ENCODE peak calls at places on chromosomes 11 and 22, in five cellular contexts. One of them, this sample, is unnamed.

GRCh38 chr22:19663821-19664325 is 50.4 kb upstream of the SEPTIN5 start:
- DNase-seq in substantia nigra: no peak
- DNase-seq in activated naive CD4-positive, alpha-beta T cell: no peak
- DNase-seq in stimulated activated CD8-positive, alpha-beta memory T cell treated with anti-CD3 and anti-CD28 coated beads, Interleukin-2, amount 100 ng/mL, for 48 hours: no peak
- DNase-seq in T-helper 1 cell: no peak
- DNase-seq in this sample: no peak

GRCh38 chr11:72740562-72741428 is 11.4 kb downstream of the ARAP1 start:
- DNase-seq in stimulated activated CD8-positive, alpha-beta memory T cell treated with anti-CD3 and anti-CD28 coated beads, Interleukin-2, amount 100 ng/mL, for 48 hours: no peak
- DNase-seq in substantia nigra: no peak
- DNase-seq in activated naive CD4-positive, alpha-beta T cell: no peak
- DNase-seq in T-helper 1 cell: peak
- DNase-seq in this sample: no peak

GRCh38 chr11:65479184-65480145 is 19.4 kb upstream of the MALAT1 start:
- DNase-seq in substantia nigra: no peak
- DNase-seq in T-helper 1 cell: no peak
- DNase-seq in activated naive CD4-positive, alpha-beta T cell: no peak
- DNase-seq in stimulated activated CD8-positive, alpha-beta memory T cell treated with anti-CD3 and anti-CD28 coated beads, Interleukin-2, amount 100 ng/mL, for 48 hours: no peak
- DNase-seq in this sample: no peak

GRCh38 chr11:12731841-12732336 is 57.7 kb downstream of the TEAD1 start:
- DNase-seq in T-helper 1 cell: no peak
- DNase-seq in activated naive CD4-positive, alpha-beta T cell: no peak
- DNase-seq in substantia nigra: no peak
- DNase-seq in stimulated activated CD8-positive, alpha-beta memory T cell treated with anti-CD3 and anti-CD28 coated beads, Interleukin-2, amount 100 ng/mL, for 48 hours: no peak
- DNase-seq in this sample: no peak

GRCh38 chr22:28903080-28903479 is 19.7 kb downstream of the ZNRF3 start:
- DNase-seq in substantia nigra: no peak
- DNase-seq in stimulated activated CD8-positive, alpha-beta memory T cell treated with anti-CD3 and anti-CD28 coated beads, Interleukin-2, amount 100 ng/mL, for 48 hours: no peak
- DNase-seq in activated naive CD4-positive, alpha-beta T cell: no peak
- DNase-seq in T-helper 1 cell: no peak
- DNase-seq in this sample: no peak

GRCh38 chr11:134701564-134702165 is 289.6 kb upstream of the B3GAT1 start:
- DNase-seq in substantia nigra: no peak
- DNase-seq in activated naive CD4-positive, alpha-beta T cell: no peak
- DNase-seq in stimulated activated CD8-positive, alpha-beta memory T cell treated with anti-CD3 and anti-CD28 coated beads, Interleukin-2, amount 100 ng/mL, for 48 hours: no peak
- DNase-seq in T-helper 1 cell: no peak
- DNase-seq in this sample: no peak

GRCh38 chr11:112839051-112839450 is 122.2 kb upstream of the NCAM1 start:
- DNase-seq in substantia nigra: no peak
- DNase-seq in T-helper 1 cell: no peak
- DNase-seq in activated naive CD4-positive, alpha-beta T cell: no peak
- DNase-seq in stimulated activated CD8-positive, alpha-beta memory T cell treated with anti-CD3 and anti-CD28 coated beads, Interleukin-2, amount 100 ng/mL, for 48 hours: no peak
- DNase-seq in this sample: no peak

GRCh38 chr11:11171854-11172253 is 181.2 kb downstream of the CSNK2A3 start:
- DNase-seq in T-helper 1 cell: peak
- DNase-seq in stimulated activated CD8-positive, alpha-beta memory T cell treated with anti-CD3 and anti-CD28 coated beads, Interleukin-2, amount 100 ng/mL, for 48 hours: no peak
- DNase-seq in activated naive CD4-positive, alpha-beta T cell: no peak
- DNase-seq in substantia nigra: no peak
- DNase-seq in this sample: no peak

GRCh38 chr11:76591416-76591815 is 79.1 kb downstream of the LRRC32 start:
- DNase-seq in T-helper 1 cell: no peak
- DNase-seq in substantia nigra: no peak
- DNase-seq in stimulated activated CD8-positive, alpha-beta memory T cell treated with anti-CD3 and anti-CD28 coated beads, Interleukin-2, amount 100 ng/mL, for 48 hours: no peak
- DNase-seq in activated naive CD4-positive, alpha-beta T cell: no peak
- DNase-seq in this sample: no peak

GRCh38 chr11:68309621-68310185 is 2.7 kb upstream of the LRP5 start:
- DNase-seq in stimulated activated CD8-positive, alpha-beta memory T cell treated with anti-CD3 and anti-CD28 coated beads, Interleukin-2, amount 100 ng/mL, for 48 hours: no peak
- DNase-seq in T-helper 1 cell: no peak
- DNase-seq in activated naive CD4-positive, alpha-beta T cell: no peak
- DNase-seq in substantia nigra: no peak
- DNase-seq in this sample: no peak

GRCh38 chr11:112748713-112749481 is 212.3 kb upstream of the NCAM1 start:
- DNase-seq in T-helper 1 cell: no peak
- DNase-seq in stimulated activated CD8-positive, alpha-beta memory T cell treated with anti-CD3 and anti-CD28 coated beads, Interleukin-2, amount 100 ng/mL, for 48 hours: no peak
- DNase-seq in activated naive CD4-positive, alpha-beta T cell: no peak
- DNase-seq in substantia nigra: no peak
- DNase-seq in this sample: no peak

GRCh38 chr22:36277482-36278291 is 24.8 kb downstream of the APOL1 start:
- DNase-seq in activated naive CD4-positive, alpha-beta T cell: peak
- DNase-seq in substantia nigra: no peak
- DNase-seq in T-helper 1 cell: peak
- DNase-seq in stimulated activated CD8-positive, alpha-beta memory T cell treated with anti-CD3 and anti-CD28 coated beads, Interleukin-2, amount 100 ng/mL, for 48 hours: peak
- DNase-seq in this sample: peak

GRCh38 chr11:26335903-26336302 is 4.0 kb downstream of the ANO3 start:
- DNase-seq in stimulated activated CD8-positive, alpha-beta memory T cell treated with anti-CD3 and anti-CD28 coated beads, Interleukin-2, amount 100 ng/mL, for 48 hours: no peak
- DNase-seq in activated naive CD4-positive, alpha-beta T cell: no peak
- DNase-seq in T-helper 1 cell: no peak
- DNase-seq in substantia nigra: no peak
- DNase-seq in this sample: no peak

GRCh38 chr22:41478891-41479521 is 10.1 kb downstream of the ACO2 start:
- DNase-seq in T-helper 1 cell: no peak
- DNase-seq in substantia nigra: no peak
- DNase-seq in activated naive CD4-positive, alpha-beta T cell: no peak
- DNase-seq in stimulated activated CD8-positive, alpha-beta memory T cell treated with anti-CD3 and anti-CD28 coated beads, Interleukin-2, amount 100 ng/mL, for 48 hours: no peak
- DNase-seq in this sample: no peak

GRCh38 chr11:71309611-71310010 is 57.2 kb upstream of the SHANK2 start:
- DNase-seq in stimulated activated CD8-positive, alpha-beta memory T cell treated with anti-CD3 and anti-CD28 coated beads, Interleukin-2, amount 100 ng/mL, for 48 hours: no peak
- DNase-seq in T-helper 1 cell: no peak
- DNase-seq in substantia nigra: no peak
- DNase-seq in activated naive CD4-positive, alpha-beta T cell: no peak
- DNase-seq in this sample: no peak

GRCh38 chr11:17643506-17644405 is 75.6 kb upstream of the MYOD1 start:
- DNase-seq in stimulated activated CD8-positive, alpha-beta memory T cell treated with anti-CD3 and anti-CD28 coated beads, Interleukin-2, amount 100 ng/mL, for 48 hours: no peak
- DNase-seq in T-helper 1 cell: no peak
- DNase-seq in substantia nigra: no peak
- DNase-seq in activated naive CD4-positive, alpha-beta T cell: no peak
- DNase-seq in this sample: no peak

GRCh38 chr22:19652316-19652715 is 62.0 kb upstream of the SEPTIN5 start:
- DNase-seq in substantia nigra: no peak
- DNase-seq in activated naive CD4-positive, alpha-beta T cell: no peak
- DNase-seq in T-helper 1 cell: no peak
- DNase-seq in stimulated activated CD8-positive, alpha-beta memory T cell treated with anti-CD3 and anti-CD28 coated beads, Interleukin-2, amount 100 ng/mL, for 48 hours: no peak
- DNase-seq in this sample: no peak

GRCh38 chr11:78868563-78868962 is 293.9 kb upstream of the NARS2 start:
- DNase-seq in T-helper 1 cell: no peak
- DNase-seq in activated naive CD4-positive, alpha-beta T cell: no peak
- DNase-seq in stimulated activated CD8-positive, alpha-beta memory T cell treated with anti-CD3 and anti-CD28 coated beads, Interleukin-2, amount 100 ng/mL, for 48 hours: no peak
- DNase-seq in substantia nigra: no peak
- DNase-seq in this sample: no peak

GRCh38 chr11:12170501-12170900 is 60.1 kb downstream of the MICAL2 start:
- DNase-seq in stimulated activated CD8-positive, alpha-beta memory T cell treated with anti-CD3 and anti-CD28 coated beads, Interleukin-2, amount 100 ng/mL, for 48 hours: no peak
- DNase-seq in T-helper 1 cell: no peak
- DNase-seq in activated naive CD4-positive, alpha-beta T cell: no peak
- DNase-seq in substantia nigra: no peak
- DNase-seq in this sample: no peak

GRCh38 chr11:3753110-3753509 is 44.2 kb downstream of the NUP98 start:
- DNase-seq in T-helper 1 cell: no peak
- DNase-seq in substantia nigra: no peak
- DNase-seq in stimulated activated CD8-positive, alpha-beta memory T cell treated with anti-CD3 and anti-CD28 coated beads, Interleukin-2, amount 100 ng/mL, for 48 hours: no peak
- DNase-seq in activated naive CD4-positive, alpha-beta T cell: no peak
- DNase-seq in this sample: no peak

GRCh38 chr11:64317961-64318693 is at the start of gene PRDX5:
- DNase-seq in stimulated activated CD8-positive, alpha-beta memory T cell treated with anti-CD3 and anti-CD28 coated beads, Interleukin-2, amount 100 ng/mL, for 48 hours: peak
- DNase-seq in substantia nigra: peak
- DNase-seq in activated naive CD4-positive, alpha-beta T cell: peak
- DNase-seq in T-helper 1 cell: peak
- DNase-seq in this sample: peak

GRCh38 chr11:20050048-20050447 is 110.2 kb downstream of the DBX1 start:
- DNase-seq in activated naive CD4-positive, alpha-beta T cell: no peak
- DNase-seq in stimulated activated CD8-positive, alpha-beta memory T cell treated with anti-CD3 and anti-CD28 coated beads, Interleukin-2, amount 100 ng/mL, for 48 hours: no peak
- DNase-seq in substantia nigra: no peak
- DNase-seq in T-helper 1 cell: no peak
- DNase-seq in this sample: no peak

GRCh38 chr11:123366924-123367323 is 63.1 kb upstream of the GRAMD1B start:
- DNase-seq in substantia nigra: no peak
- DNase-seq in T-helper 1 cell: no peak
- DNase-seq in activated naive CD4-positive, alpha-beta T cell: no peak
- DNase-seq in stimulated activated CD8-positive, alpha-beta memory T cell treated with anti-CD3 and anti-CD28 coated beads, Interleukin-2, amount 100 ng/mL, for 48 hours: no peak
- DNase-seq in this sample: no peak

GRCh38 chr11:116072776-116073175 is 568.6 kb upstream of the CADM1 start:
- DNase-seq in substantia nigra: no peak
- DNase-seq in stimulated activated CD8-positive, alpha-beta memory T cell treated with anti-CD3 and anti-CD28 coated beads, Interleukin-2, amount 100 ng/mL, for 48 hours: no peak
- DNase-seq in activated naive CD4-positive, alpha-beta T cell: no peak
- DNase-seq in T-helper 1 cell: no peak
- DNase-seq in this sample: no peak

GRCh38 chr11:32615422-32615821 is 31.8 kb downstream of the EIF3M start:
- DNase-seq in T-helper 1 cell: no peak
- DNase-seq in substantia nigra: no peak
- DNase-seq in activated naive CD4-positive, alpha-beta T cell: no peak
- DNase-seq in stimulated activated CD8-positive, alpha-beta memory T cell treated with anti-CD3 and anti-CD28 coated beads, Interleukin-2, amount 100 ng/mL, for 48 hours: no peak
- DNase-seq in this sample: no peak

GRCh38 chr11:61054927-61055562 is 47.2 kb upstream of the CD5 start:
- DNase-seq in substantia nigra: no peak
- DNase-seq in activated naive CD4-positive, alpha-beta T cell: no peak
- DNase-seq in T-helper 1 cell: no peak
- DNase-seq in stimulated activated CD8-positive, alpha-beta memory T cell treated with anti-CD3 and anti-CD28 coated beads, Interleukin-2, amount 100 ng/mL, for 48 hours: no peak
- DNase-seq in this sample: peak

GRCh38 chr11:15748107-15748506 is 608.2 kb downstream of the SOX6 start:
- DNase-seq in stimulated activated CD8-positive, alpha-beta memory T cell treated with anti-CD3 and anti-CD28 coated beads, Interleukin-2, amount 100 ng/mL, for 48 hours: no peak
- DNase-seq in activated naive CD4-positive, alpha-beta T cell: no peak
- DNase-seq in T-helper 1 cell: no peak
- DNase-seq in substantia nigra: no peak
- DNase-seq in this sample: no peak

GRCh38 chr11:113474362-113475159 is 637 bp downstream of the DRD2 start:
- DNase-seq in T-helper 1 cell: no peak
- DNase-seq in activated naive CD4-positive, alpha-beta T cell: peak
- DNase-seq in substantia nigra: peak
- DNase-seq in stimulated activated CD8-positive, alpha-beta memory T cell treated with anti-CD3 and anti-CD28 coated beads, Interleukin-2, amount 100 ng/mL, for 48 hours: peak
- DNase-seq in this sample: peak

GRCh38 chr22:31400023-31400397 is 606 bp downstream of the DRG1 start:
- DNase-seq in activated naive CD4-positive, alpha-beta T cell: no peak
- DNase-seq in T-helper 1 cell: no peak
- DNase-seq in stimulated activated CD8-positive, alpha-beta memory T cell treated with anti-CD3 and anti-CD28 coated beads, Interleukin-2, amount 100 ng/mL, for 48 hours: no peak
- DNase-seq in substantia nigra: no peak
- DNase-seq in this sample: no peak

GRCh38 chr22:37345863-37346514 is 63.7 kb downstream of the CYTH4 start:
- DNase-seq in T-helper 1 cell: no peak
- DNase-seq in substantia nigra: no peak
- DNase-seq in activated naive CD4-positive, alpha-beta T cell: no peak
- DNase-seq in stimulated activated CD8-positive, alpha-beta memory T cell treated with anti-CD3 and anti-CD28 coated beads, Interleukin-2, amount 100 ng/mL, for 48 hours: no peak
- DNase-seq in this sample: no peak

GRCh38 chr22:42080287-42080686 is 787 bp downstream of the SMDT1 start:
- DNase-seq in T-helper 1 cell: no peak
- DNase-seq in stimulated activated CD8-positive, alpha-beta memory T cell treated with anti-CD3 and anti-CD28 coated beads, Interleukin-2, amount 100 ng/mL, for 48 hours: no peak
- DNase-seq in substantia nigra: no peak
- DNase-seq in activated naive CD4-positive, alpha-beta T cell: no peak
- DNase-seq in this sample: no peak

GRCh38 chr22:45629469-45630089 is 42.1 kb upstream of the ATXN10 start:
- DNase-seq in T-helper 1 cell: no peak
- DNase-seq in stimulated activated CD8-positive, alpha-beta memory T cell treated with anti-CD3 and anti-CD28 coated beads, Interleukin-2, amount 100 ng/mL, for 48 hours: no peak
- DNase-seq in substantia nigra: no peak
- DNase-seq in activated naive CD4-positive, alpha-beta T cell: no peak
- DNase-seq in this sample: no peak

GRCh38 chr11:102733232-102733875 is 8.6 kb upstream of the MMP8 start:
- DNase-seq in stimulated activated CD8-positive, alpha-beta memory T cell treated with anti-CD3 and anti-CD28 coated beads, Interleukin-2, amount 100 ng/mL, for 48 hours: peak
- DNase-seq in substantia nigra: no peak
- DNase-seq in activated naive CD4-positive, alpha-beta T cell: no peak
- DNase-seq in T-helper 1 cell: no peak
- DNase-seq in this sample: peak

GRCh38 chr11:830295-831131 is 2.2 kb upstream of the CD151 start:
- DNase-seq in stimulated activated CD8-positive, alpha-beta memory T cell treated with anti-CD3 and anti-CD28 coated beads, Interleukin-2, amount 100 ng/mL, for 48 hours: peak
- DNase-seq in substantia nigra: no peak
- DNase-seq in activated naive CD4-positive, alpha-beta T cell: peak
- DNase-seq in T-helper 1 cell: peak
- DNase-seq in this sample: no peak